ENCODE peak calls at places on chromosome 15, in six cellular contexts. E is HTR-8/SVneo, G is amniotic stem cell, T is coronary artery, H is heart left ventricle, J is caudate nucleus. W is an unnamed sample.

GRCh38 chr15:74793135-74794028 is 11.5 kb downstream of the CSK start:
- DNase-seq in T (no peak), J (no peak), E (no peak), G (no peak), H (no peak), W (no peak)

GRCh38 chr15:98085003-98085639 is 124.6 kb downstream of the ARRDC4 start:
- DNase-seq in H (no peak), E (peak; percentile 45), J (peak; percentile 3), T (no peak), G (peak; percentile 24), W (peak; percentile 66)

GRCh38 chr15:71899665-71900064 is 89.3 kb downstream of the NR2E3 start:
- DNase-seq in H (no peak), J (no peak), G (no peak), E (no peak), T (no peak), W (no peak)

GRCh38 chr15:77904901-77905300 is 172.6 kb downstream of the TBC1D2B start:
- DNase-seq in T (peak; percentile 52), J (no peak), G (no peak), E (no peak), H (peak; percentile 12), W (no peak)

GRCh38 chr15:73647259-73648026 is 14.3 kb upstream of the NPTN start:
- DNase-seq in J (no peak), E (no peak), G (no peak), T (no peak), H (no peak), W (no peak)

GRCh38 chr15:76199106-76200082 is 111.9 kb downstream of the ETFA start:
- DNase-seq in G (no peak), J (no peak), E (no peak), H (peak; percentile 75), T (no peak), W (peak; percentile 17)

GRCh38 chr15:63291507-63291906 is 14.1 kb downstream of the APH1B start:
- DNase-seq in J (no peak), T (no peak), G (peak; percentile 48), H (no peak), E (no peak), W (peak; percentile 79)

GRCh38 chr15:67556964-67557570 is 14.6 kb downstream of the MAP2K5 start:
- DNase-seq in J (no peak), E (no peak), T (no peak), G (no peak), H (no peak), W (no peak)

GRCh38 chr15:23690450-23690852 is 3.3 kb upstream of the NDN start:
- DNase-seq in H (peak; percentile 54), J (no peak), G (no peak), T (no peak), E (no peak), W (no peak)

GRCh38 chr15:34239151-34239761 is 14.4 kb downstream of the EMC4 start:
- DNase-seq in G (peak; percentile 68), E (peak; percentile 68), T (no peak), H (no peak), J (no peak), W (peak; percentile 93)